ENCODE peak calls at places on chromosomes 1 and 21, in six cellular contexts. One of them, this sample, is unnamed.

GRCh38 chr1:6045110-6045502 is 582 bp upstream of the KCNAB2 start:
- DNase-seq in fibroblast of mammary gland: no peak
- DNase-seq in choroid plexus epithelial cell: no peak
- DNase-seq in sigmoid colon: no peak
- DNase-seq in AG10803: no peak
- DNase-seq in AG04450: no peak
- DNase-seq in this sample: no peak

GRCh38 chr1:87961992-87962391 is 633.3 kb downstream of the LMO4 start:
- DNase-seq in choroid plexus epithelial cell: peak
- DNase-seq in AG10803: peak
- DNase-seq in sigmoid colon: no peak
- DNase-seq in fibroblast of mammary gland: peak
- DNase-seq in AG04450: no peak
- DNase-seq in this sample: no peak

GRCh38 chr21:28979092-28979491 is 13.6 kb downstream of the LTN1 start:
- DNase-seq in choroid plexus epithelial cell: no peak
- DNase-seq in fibroblast of mammary gland: no peak
- DNase-seq in AG10803: no peak
- DNase-seq in AG04450: no peak
- DNase-seq in sigmoid colon: no peak
- DNase-seq in this sample: no peak

GRCh38 chr1:1118893-1119220 is 3.0 kb upstream of the C1orf159 start:
- DNase-seq in fibroblast of mammary gland: no peak
- DNase-seq in choroid plexus epithelial cell: no peak
- DNase-seq in sigmoid colon: no peak
- DNase-seq in AG10803: no peak
- DNase-seq in AG04450: no peak
- DNase-seq in this sample: no peak

GRCh38 chr1:76939107-76939816 is 72.0 kb downstream of the ST6GALNAC5 start:
- DNase-seq in fibroblast of mammary gland: peak
- DNase-seq in AG04450: no peak
- DNase-seq in sigmoid colon: no peak
- DNase-seq in AG10803: peak
- DNase-seq in choroid plexus epithelial cell: peak
- DNase-seq in this sample: peak

GRCh38 chr1:29703596-29703995 is 467.3 kb downstream of the PTPRU start:
- DNase-seq in choroid plexus epithelial cell: peak
- DNase-seq in AG04450: no peak
- DNase-seq in fibroblast of mammary gland: peak
- DNase-seq in sigmoid colon: no peak
- DNase-seq in AG10803: peak
- DNase-seq in this sample: no peak

GRCh38 chr1:197692965-197693364 is 82.3 kb downstream of the DENND1B start:
- DNase-seq in AG10803: peak
- DNase-seq in fibroblast of mammary gland: peak
- DNase-seq in AG04450: no peak
- DNase-seq in sigmoid colon: no peak
- DNase-seq in choroid plexus epithelial cell: peak
- DNase-seq in this sample: peak

GRCh38 chr1:46219551-46220520 is 16.7 kb downstream of the LURAP1 start:
- DNase-seq in AG04450: no peak
- DNase-seq in AG10803: no peak
- DNase-seq in choroid plexus epithelial cell: no peak
- DNase-seq in fibroblast of mammary gland: peak
- DNase-seq in sigmoid colon: no peak
- DNase-seq in this sample: no peak

GRCh38 chr1:53051676-53052075 is 10.3 kb upstream of the PODN start:
- DNase-seq in fibroblast of mammary gland: no peak
- DNase-seq in choroid plexus epithelial cell: no peak
- DNase-seq in sigmoid colon: no peak
- DNase-seq in AG04450: no peak
- DNase-seq in AG10803: no peak
- DNase-seq in this sample: no peak

GRCh38 chr1:112454316-112454715 is 54.4 kb upstream of the WNT2B start:
- DNase-seq in AG04450: no peak
- DNase-seq in fibroblast of mammary gland: no peak
- DNase-seq in choroid plexus epithelial cell: no peak
- DNase-seq in AG10803: no peak
- DNase-seq in sigmoid colon: no peak
- DNase-seq in this sample: no peak

GRCh38 chr1:923991-924618 is 382 bp downstream of the SAMD11 start:
- DNase-seq in AG04450: no peak
- DNase-seq in fibroblast of mammary gland: no peak
- DNase-seq in AG10803: no peak
- DNase-seq in sigmoid colon: no peak
- DNase-seq in choroid plexus epithelial cell: no peak
- DNase-seq in this sample: no peak

GRCh38 chr1:31760901-31761470 is 3.2 kb downstream of the ADGRB2 start:
- DNase-seq in AG10803: peak
- DNase-seq in fibroblast of mammary gland: peak
- DNase-seq in choroid plexus epithelial cell: peak
- DNase-seq in AG04450: no peak
- DNase-seq in sigmoid colon: peak
- DNase-seq in this sample: no peak

DNA sequence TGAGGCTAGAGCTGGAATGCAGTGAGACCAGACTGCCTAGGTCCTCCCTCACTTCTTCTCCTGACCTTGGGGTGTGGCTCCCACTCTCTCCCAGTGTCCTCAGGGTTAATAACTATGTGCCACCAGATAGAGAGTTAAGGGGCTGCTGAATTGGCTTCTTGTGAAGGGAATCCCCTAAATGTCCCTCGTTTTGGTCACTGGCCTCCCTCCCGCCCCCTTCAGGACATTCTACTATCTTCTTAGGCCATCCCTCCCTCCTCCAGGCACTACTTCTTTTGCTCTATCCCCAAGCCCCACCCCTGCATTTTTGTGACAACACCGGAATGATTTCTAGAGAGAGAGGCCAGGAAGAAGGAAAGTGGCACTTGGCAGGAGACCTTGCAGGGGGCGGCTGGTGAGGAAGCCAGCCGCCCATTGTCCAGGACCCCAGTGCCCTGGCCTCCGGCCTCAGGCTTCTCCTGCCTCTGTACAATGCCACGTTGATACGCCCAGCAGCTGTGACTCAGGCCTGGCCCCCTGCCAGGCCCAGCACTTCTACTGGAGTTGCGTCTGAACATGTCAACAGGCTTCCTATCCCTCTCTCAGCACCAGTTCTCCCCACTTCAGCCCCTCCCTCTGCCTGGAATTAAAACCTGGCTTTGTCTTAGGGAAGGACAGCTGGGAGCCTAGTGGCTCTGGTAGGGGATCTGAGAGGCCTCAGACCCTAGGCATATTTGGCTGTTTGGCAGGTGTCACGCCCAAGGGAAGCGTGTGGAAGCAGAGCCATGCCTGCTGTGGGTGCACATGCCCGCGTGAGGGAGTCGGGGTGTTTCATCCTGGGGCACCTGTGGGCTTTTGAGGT is 9.1 kb downstream of the LMNA start:
- DNase-seq in AG04450: peak
- DNase-seq in choroid plexus epithelial cell: peak
- DNase-seq in AG10803: peak
- DNase-seq in sigmoid colon: peak
- DNase-seq in fibroblast of mammary gland: peak
- DNase-seq in this sample: peak
- TF ChIP-seq CTCF in AG04450: peak
- TF ChIP-seq CTCF in choroid plexus epithelial cell: peak
- TF ChIP-seq CTCF in AG10803: peak
- TF ChIP-seq CTCF in sigmoid colon: no peak
- TF ChIP-seq CTCF in fibroblast of mammary gland: peak
- TF ChIP-seq CTCF in this sample: peak

GRCh38 chr1:25222606-25223005 is 9.7 kb downstream of the SYF2 start:
- DNase-seq in choroid plexus epithelial cell: no peak
- DNase-seq in AG04450: no peak
- DNase-seq in fibroblast of mammary gland: no peak
- DNase-seq in sigmoid colon: no peak
- DNase-seq in AG10803: no peak
- DNase-seq in this sample: no peak

GRCh38 chr1:25217598-25218232 is 14.6 kb downstream of the SYF2 start:
- DNase-seq in choroid plexus epithelial cell: no peak
- DNase-seq in AG10803: no peak
- DNase-seq in fibroblast of mammary gland: no peak
- DNase-seq in sigmoid colon: no peak
- DNase-seq in AG04450: no peak
- DNase-seq in this sample: no peak

GRCh38 chr1:25219661-25220251 is 12.5 kb downstream of the SYF2 start:
- DNase-seq in AG10803: no peak
- DNase-seq in choroid plexus epithelial cell: no peak
- DNase-seq in AG04450: no peak
- DNase-seq in sigmoid colon: no peak
- DNase-seq in fibroblast of mammary gland: no peak
- DNase-seq in this sample: no peak

GRCh38 chr1:25220666-25221065 is 11.6 kb downstream of the SYF2 start:
- DNase-seq in sigmoid colon: no peak
- DNase-seq in fibroblast of mammary gland: no peak
- DNase-seq in AG04450: no peak
- DNase-seq in choroid plexus epithelial cell: no peak
- DNase-seq in AG10803: no peak
- DNase-seq in this sample: no peak

DNA sequence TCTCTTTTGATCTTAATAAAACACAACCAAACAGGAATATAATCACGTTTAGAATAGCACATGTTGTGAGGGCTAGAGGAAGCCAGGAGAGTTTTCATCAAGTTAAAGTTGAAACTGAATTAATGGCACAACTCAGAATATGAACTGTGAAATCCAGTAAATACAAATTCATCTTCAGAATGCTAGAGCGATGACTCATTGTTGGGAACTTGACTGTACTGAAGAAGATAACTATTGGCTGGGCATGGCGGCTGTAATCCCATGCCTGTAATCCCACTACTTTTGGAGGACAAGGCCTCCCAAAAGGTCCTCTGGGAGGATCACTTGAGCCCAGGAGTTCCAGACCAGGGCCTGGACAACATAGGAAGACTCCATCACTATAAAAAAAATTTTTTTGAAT is 8.8 kb downstream of the SYF2 start:
- DNase-seq in AG10803: peak
- DNase-seq in fibroblast of mammary gland: no peak
- DNase-seq in sigmoid colon: no peak
- DNase-seq in choroid plexus epithelial cell: peak
- DNase-seq in AG04450: no peak
- DNase-seq in this sample: no peak
- TF ChIP-seq CTCF in AG10803: no peak
- TF ChIP-seq CTCF in fibroblast of mammary gland: no peak
- TF ChIP-seq CTCF in sigmoid colon: no peak
- TF ChIP-seq CTCF in choroid plexus epithelial cell: no peak
- TF ChIP-seq CTCF in AG04450: no peak
- TF ChIP-seq CTCF in this sample: no peak

GRCh38 chr1:223175032-223175431 is 32.0 kb upstream of the TLR5 start:
- DNase-seq in AG04450: no peak
- DNase-seq in fibroblast of mammary gland: no peak
- DNase-seq in choroid plexus epithelial cell: no peak
- DNase-seq in sigmoid colon: no peak
- DNase-seq in AG10803: no peak
- DNase-seq in this sample: no peak
- TF ChIP-seq CTCF in AG04450: peak
- TF ChIP-seq CTCF in fibroblast of mammary gland: peak
- TF ChIP-seq CTCF in choroid plexus epithelial cell: no peak
- TF ChIP-seq CTCF in sigmoid colon: no peak
- TF ChIP-seq CTCF in AG10803: peak
- TF ChIP-seq CTCF in this sample: no peak

GRCh38 chr1:167489581-167490340 is 28.6 kb downstream of the CD247 start:
- DNase-seq in AG04450: no peak
- DNase-seq in fibroblast of mammary gland: no peak
- DNase-seq in choroid plexus epithelial cell: no peak
- DNase-seq in sigmoid colon: no peak
- DNase-seq in AG10803: no peak
- DNase-seq in this sample: no peak
- TF ChIP-seq CTCF in AG04450: no peak
- TF ChIP-seq CTCF in fibroblast of mammary gland: no peak
- TF ChIP-seq CTCF in choroid plexus epithelial cell: no peak
- TF ChIP-seq CTCF in sigmoid colon: no peak
- TF ChIP-seq CTCF in AG10803: no peak
- TF ChIP-seq CTCF in this sample: no peak

GRCh38 chr1:184340984-184341383 is 45.8 kb upstream of the C1orf21 start:
- DNase-seq in choroid plexus epithelial cell: peak
- DNase-seq in AG10803: no peak
- DNase-seq in AG04450: no peak
- DNase-seq in fibroblast of mammary gland: peak
- DNase-seq in sigmoid colon: no peak
- DNase-seq in this sample: no peak
- TF ChIP-seq CTCF in choroid plexus epithelial cell: peak
- TF ChIP-seq CTCF in AG10803: peak
- TF ChIP-seq CTCF in AG04450: peak
- TF ChIP-seq CTCF in fibroblast of mammary gland: peak
- TF ChIP-seq CTCF in sigmoid colon: no peak
- TF ChIP-seq CTCF in this sample: no peak

GRCh38 chr1:163069142-163069541 is at the start of gene RGS4:
- DNase-seq in choroid plexus epithelial cell: peak
- DNase-seq in sigmoid colon: peak
- DNase-seq in fibroblast of mammary gland: peak
- DNase-seq in AG10803: peak
- DNase-seq in AG04450: peak
- DNase-seq in this sample: peak
- TF ChIP-seq CTCF in choroid plexus epithelial cell: peak
- TF ChIP-seq CTCF in sigmoid colon: no peak
- TF ChIP-seq CTCF in fibroblast of mammary gland: peak
- TF ChIP-seq CTCF in AG10803: peak
- TF ChIP-seq CTCF in AG04450: peak
- TF ChIP-seq CTCF in this sample: peak

GRCh38 chr1:183315987-183316758 is 102.0 kb downstream of the NMNAT2 start:
- DNase-seq in fibroblast of mammary gland: no peak
- DNase-seq in sigmoid colon: no peak
- DNase-seq in AG04450: no peak
- DNase-seq in choroid plexus epithelial cell: no peak
- DNase-seq in AG10803: peak
- DNase-seq in this sample: no peak

GRCh38 chr1:183323849-183324683 is 94.1 kb downstream of the NMNAT2 start:
- DNase-seq in AG04450: no peak
- DNase-seq in AG10803: no peak
- DNase-seq in fibroblast of mammary gland: no peak
- DNase-seq in sigmoid colon: no peak
- DNase-seq in choroid plexus epithelial cell: peak
- DNase-seq in this sample: no peak

GRCh38 chr1:183319051-183319450 is 99.1 kb downstream of the NMNAT2 start:
- DNase-seq in fibroblast of mammary gland: no peak
- DNase-seq in AG04450: no peak
- DNase-seq in choroid plexus epithelial cell: no peak
- DNase-seq in AG10803: no peak
- DNase-seq in sigmoid colon: no peak
- DNase-seq in this sample: no peak

DNA sequence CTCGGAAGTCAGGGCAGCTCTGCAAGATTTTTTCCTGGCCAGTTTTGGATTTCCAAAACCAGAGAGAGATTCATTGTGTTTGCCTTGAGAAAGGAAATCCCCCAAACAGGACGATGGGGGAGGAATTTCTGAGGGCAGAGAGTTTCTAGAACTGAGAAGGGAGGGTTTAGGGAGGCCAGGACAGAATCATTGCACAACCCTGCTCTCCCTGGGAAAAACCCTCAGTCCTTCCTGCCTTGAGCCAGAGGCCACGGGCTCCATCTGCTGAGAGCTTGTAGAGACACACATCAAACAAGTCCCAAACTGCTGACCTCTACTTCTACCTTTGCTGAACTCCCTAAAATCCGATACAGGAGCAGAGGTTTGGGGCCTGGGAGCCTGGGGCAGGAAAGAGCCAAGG is 99.7 kb downstream of the NMNAT2 start:
- DNase-seq in AG04450: peak
- DNase-seq in choroid plexus epithelial cell: peak
- DNase-seq in fibroblast of mammary gland: peak
- DNase-seq in AG10803: peak
- DNase-seq in sigmoid colon: peak
- DNase-seq in this sample: peak
- TF ChIP-seq CTCF in AG04450: peak
- TF ChIP-seq CTCF in choroid plexus epithelial cell: peak
- TF ChIP-seq CTCF in fibroblast of mammary gland: peak
- TF ChIP-seq CTCF in AG10803: peak
- TF ChIP-seq CTCF in sigmoid colon: peak
- TF ChIP-seq CTCF in this sample: peak

This sample was measured in astrocyte of the cerebellum.